ENCODE peak calls at places on chromosomes 7 and 10, in four cellular contexts. Z, R, J and T are unnamed samples.

GRCh38 chr7:90192876-90193765 is 18.4 kb upstream of the STEAP2 start:
- DNase-seq in Z (no peak), R (no peak), J (peak), T (no peak)

GRCh38 chr10:109587366-109587765 is 335.9 kb downstream of the XPNPEP1 start:
- DNase-seq in Z (no peak), R (no peak), J (no peak), T (no peak)

GRCh38 chr10:5659702-5660528 is 6.5 kb downstream of the ASB13 start:
- DNase-seq in Z (no peak), R (no peak), J (peak), T (no peak)

GRCh38 chr7:158407581-158408331 is 179.9 kb downstream of the PTPRN2 start:
- DNase-seq in Z (no peak), R (no peak), J (no peak), T (peak)

GRCh38 chr7:30778246-30779025 is 7.2 kb downstream of the MINDY4 start:
- DNase-seq in Z (no peak), R (no peak), J (peak), T (no peak)

GRCh38 chr7:37352974-37353948 is 95.4 kb downstream of the ELMO1 start:
- DNase-seq in Z (no peak), R (peak), J (no peak), T (peak)

GRCh38 chr7:67738958-67739357 is 742.3 kb downstream of the TYW1 start:
- DNase-seq in Z (peak), R (no peak), J (no peak), T (no peak)

GRCh38 chr10:131196176-131196885 is 115.2 kb downstream of the TCERG1L start:
- DNase-seq in Z (no peak), R (no peak), J (no peak), T (no peak)

GRCh38 chr7:102897211-102897621 is 15.6 kb upstream of the LRRC17 start:
- DNase-seq in Z (no peak), R (no peak), J (no peak), T (no peak)

GRCh38 chr10:20598590-20598989 is 298.5 kb downstream of the NEBL start:
- DNase-seq in Z (peak), R (no peak), J (peak), T (no peak)

GRCh38 chr10:131041361-131041916 is 270.1 kb downstream of the TCERG1L start:
- DNase-seq in Z (no peak), R (no peak), J (no peak), T (no peak)

GRCh38 chr7:43071604-43072003 is 40.8 kb upstream of the HECW1 start:
- DNase-seq in Z (no peak), R (peak), J (peak), T (no peak)

GRCh38 chr10:104337985-104338735 is at the start of gene ITPRIP:
- DNase-seq in Z (peak), R (peak), J (peak), T (peak)

GRCh38 chr10:92696606-92697383 is 7.0 kb downstream of the HHEX start:
- DNase-seq in Z (no peak), R (no peak), J (no peak), T (no peak)

GRCh38 chr7:35781200-35781701 is 19.6 kb upstream of the SEPTIN7 start:
- DNase-seq in Z (no peak), R (no peak), J (peak), T (peak)

GRCh38 chr7:140877249-140877524 is 47.5 kb downstream of the BRAF start:
- DNase-seq in Z (no peak), R (no peak), J (no peak), T (no peak)

GRCh38 chr7:112084506-112084905 is 121.7 kb downstream of the DOCK4 start:
- DNase-seq in Z (no peak), R (no peak), J (peak), T (no peak)

GRCh38 chr7:13724631-13725566 is 264.6 kb downstream of the ETV1 start:
- DNase-seq in Z (no peak), R (no peak), J (no peak), T (no peak)

GRCh38 chr7:2100278-2101205 is 132.2 kb downstream of the MAD1L1 start:
- DNase-seq in Z (no peak), R (peak), J (no peak), T (peak)

GRCh38 chr7:35593896-35594295 is 101.0 kb downstream of the HERPUD2 start:
- DNase-seq in Z (no peak), R (peak), J (no peak), T (no peak)